ENCODE peak calls at places on chromosomes 16 and 17, in five cellular contexts. E, Y, N, Z and F are unnamed samples.

GRCh38 chr17:36027776-36028175 is 10.0 kb upstream of the CCL23 start:
- DNase-seq in E (no peak), Y (no peak), N (no peak), Z (no peak), F (no peak)

GRCh38 chr16:30115238-30115637 is 1.9 kb upstream of the GDPD3 start:
- DNase-seq in E (no peak), Y (no peak), N (no peak), Z (no peak), F (no peak)

GRCh38 chr16:842061-842476 is 41.5 kb upstream of the GNG13 start:
- DNase-seq in E (no peak), Y (peak), N (no peak), Z (no peak), F (no peak)

GRCh38 chr17:81231121-81231645 is 7.7 kb downstream of the TEPSIN start:
- DNase-seq in E (no peak), Y (no peak), N (no peak), Z (peak), F (no peak)

GRCh38 chr16:57863434-57864160 is 61.3 kb upstream of the KIFC3 start:
- DNase-seq in E (peak), Y (peak), N (peak), Z (no peak), F (peak)

GRCh38 chr17:80727409-80727755 is 182.7 kb downstream of the RPTOR start:
- DNase-seq in E (no peak), Y (no peak), N (no peak), Z (no peak), F (no peak)

GRCh38 chr16:4339909-4340308 is 11.2 kb downstream of the PAM16 start:
- DNase-seq in E (no peak), Y (peak), N (no peak), Z (no peak), F (no peak)

GRCh38 chr17:50426814-50427787 is 1.1 kb downstream of the ACSF2 start:
- DNase-seq in E (peak), Y (peak), N (peak), Z (peak), F (peak)

GRCh38 chr17:47837401-47838039 is 3.6 kb downstream of the SCRN2 start:
- DNase-seq in E (no peak), Y (peak), N (no peak), Z (no peak), F (peak)

GRCh38 chr16:2973081-2973480 is 3.9 kb downstream of the PAQR4 start:
- DNase-seq in E (no peak), Y (no peak), N (no peak), Z (no peak), F (no peak)

GRCh38 chr16:35562919-35563318 is 2103.5 kb downstream of the TP53TG3F start:
- DNase-seq in E (no peak), Y (no peak), N (no peak), Z (no peak), F (no peak)

GRCh38 chr17:18129041-18129502 is 20.5 kb downstream of the MYO15A start:
- DNase-seq in E (no peak), Y (peak), N (no peak), Z (no peak), F (peak)

GRCh38 chr17:1967092-1967662 is 58.0 kb downstream of the RTN4RL1 start:
- DNase-seq in E (no peak), Y (no peak), N (no peak), Z (no peak), F (no peak)

GRCh38 chr16:68079616-68080344 is 5.4 kb upstream of the NFATC3 start:
- DNase-seq in E (no peak), Y (no peak), N (peak), Z (no peak), F (peak)

GRCh38 chr17:73048170-73048569 is 44.3 kb downstream of the SLC39A11 start:
- DNase-seq in E (no peak), Y (no peak), N (no peak), Z (no peak), F (no peak)

GRCh38 chr16:15952265-15952711 is 2.9 kb downstream of the ABCC1 start:
- DNase-seq in E (no peak), Y (no peak), N (peak), Z (no peak), F (no peak)

GRCh38 chr16:56919099-56919800 is 12.7 kb upstream of the HERPUD1 start:
- DNase-seq in E (no peak), Y (no peak), N (no peak), Z (no peak), F (no peak)

GRCh38 chr17:70938311-70938710 is 769.0 kb downstream of the KCNJ2 start:
- DNase-seq in E (no peak), Y (no peak), N (no peak), Z (no peak), F (no peak)

GRCh38 chr17:41792835-41793748 is 6.6 kb upstream of the JUP start:
- DNase-seq in E (peak), Y (peak), N (peak), Z (no peak), F (peak)

GRCh38 chr16:10521681-10522274 is 58.6 kb downstream of the EMP2 start:
- DNase-seq in E (peak), Y (peak), N (peak), Z (no peak), F (peak)

GRCh38 chr17:42852351-42852750 is 1.4 kb downstream of the AOC3 start:
- DNase-seq in E (no peak), Y (no peak), N (no peak), Z (no peak), F (no peak)

GRCh38 chr17:81869221-81870154 is 1.6 kb downstream of the ARHGDIA start:
- DNase-seq in E (peak), Y (no peak), N (peak), Z (peak), F (peak)

GRCh38 chr17:15006421-15006820 is 258.7 kb downstream of the PMP22 start:
- DNase-seq in E (no peak), Y (no peak), N (no peak), Z (no peak), F (no peak)

GRCh38 chr16:20763461-20764232 is at the start of gene ACSM3:
- DNase-seq in E (peak), Y (peak), N (peak), Z (peak), F (peak)

DNA sequence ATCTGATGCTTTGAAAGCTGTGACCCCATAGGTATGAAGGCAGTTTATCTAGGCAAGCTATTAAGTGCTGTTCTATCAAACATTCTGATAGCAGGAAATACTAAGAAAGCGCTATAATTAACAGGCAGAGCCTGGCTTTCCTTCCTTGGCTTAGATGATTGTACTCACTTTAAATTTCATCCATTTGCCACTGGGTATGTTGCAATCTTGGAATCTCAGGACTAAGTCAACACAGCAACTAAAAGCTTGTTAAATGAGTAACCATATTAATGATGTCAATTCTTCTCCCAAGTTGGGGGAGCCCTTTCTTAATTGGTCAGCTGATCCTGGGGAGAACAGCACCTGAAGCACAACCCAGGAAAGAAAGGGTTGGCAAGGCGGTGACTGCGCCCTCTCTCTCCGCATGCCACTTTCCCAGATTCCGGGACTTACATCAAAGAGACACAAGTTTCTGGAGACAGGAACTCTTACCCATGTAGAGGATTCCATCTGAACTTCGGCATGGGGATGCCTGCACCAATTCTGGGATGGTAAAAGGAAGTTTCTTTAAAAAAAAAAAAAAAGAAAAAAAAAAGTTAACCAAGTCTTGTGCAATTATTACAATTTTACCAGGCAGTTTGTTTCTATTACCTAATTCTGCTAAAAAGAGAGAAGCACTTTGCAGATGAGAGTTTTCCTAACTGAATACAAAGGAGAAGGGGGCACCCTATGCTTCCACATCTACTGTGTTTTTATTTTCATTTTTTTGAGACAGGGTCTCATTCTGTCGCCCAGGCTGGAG is 54.5 kb upstream of the ICAM2 start:
- DNase-seq in E (peak), Y (peak), N (no peak), Z (no peak), F (no peak)
- H3K4me3 ChIP-seq in E (no peak), Y (no peak), N (no peak), Z (no peak), F (no peak)

GRCh38 chr16:50881953-50882352 is 140.1 kb downstream of the CYLD start:
- DNase-seq in E (no peak), Y (no peak), N (no peak), Z (no peak), F (no peak)

GRCh38 chr16:50880926-50881325 is 139.0 kb downstream of the CYLD start:
- DNase-seq in E (no peak), Y (no peak), N (no peak), Z (no peak), F (no peak)

GRCh38 chr16:50887500-50887899 is 145.6 kb downstream of the CYLD start:
- DNase-seq in E (no peak), Y (no peak), N (no peak), Z (no peak), F (no peak)

GRCh38 chr16:50881331-50881830 is 139.5 kb downstream of the CYLD start:
- DNase-seq in E (no peak), Y (no peak), N (no peak), Z (no peak), F (no peak)

GRCh38 chr16:50884066-50884860 is 142.4 kb downstream of the CYLD start:
- DNase-seq in E (no peak), Y (no peak), N (no peak), Z (no peak), F (peak)
- TF ChIP-seq CTCF in E (no peak), Y (peak), N (no peak), Z (peak), F (no peak)

GRCh38 chr17:39618956-39619785 is 7.6 kb upstream of the PPP1R1B start:
- DNase-seq in E (no peak), Y (no peak), N (no peak), Z (no peak), F (no peak)
- H3K4me3 ChIP-seq in E (peak), Y (no peak), N (no peak), Z (no peak), F (no peak)

DNA sequence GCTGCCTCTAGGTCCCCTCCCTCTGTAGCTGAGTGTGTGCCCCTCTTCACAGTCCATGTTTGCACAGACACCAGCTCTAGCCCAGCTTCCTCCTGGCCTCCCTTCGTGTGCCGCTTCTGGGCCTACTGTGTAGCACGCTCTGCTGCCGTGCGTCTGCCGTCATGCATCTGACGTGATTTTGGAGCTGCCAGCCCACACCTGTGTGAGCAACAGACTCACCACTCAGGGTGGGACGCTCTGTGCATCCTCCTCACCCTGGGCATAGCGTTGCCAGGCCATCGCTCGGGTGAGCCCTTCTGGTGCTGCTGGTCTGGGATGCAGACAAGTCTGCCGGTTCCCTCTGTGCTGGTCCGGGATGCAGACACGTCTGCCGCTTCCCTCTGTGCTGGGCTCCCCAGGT is 39.4 kb upstream of the ZNF750 start:
- DNase-seq in E (no peak), Y (no peak), N (no peak), Z (no peak), F (no peak)
- TF ChIP-seq CTCF in E (no peak), Y (no peak), N (no peak), Z (no peak), F (no peak)

DNA sequence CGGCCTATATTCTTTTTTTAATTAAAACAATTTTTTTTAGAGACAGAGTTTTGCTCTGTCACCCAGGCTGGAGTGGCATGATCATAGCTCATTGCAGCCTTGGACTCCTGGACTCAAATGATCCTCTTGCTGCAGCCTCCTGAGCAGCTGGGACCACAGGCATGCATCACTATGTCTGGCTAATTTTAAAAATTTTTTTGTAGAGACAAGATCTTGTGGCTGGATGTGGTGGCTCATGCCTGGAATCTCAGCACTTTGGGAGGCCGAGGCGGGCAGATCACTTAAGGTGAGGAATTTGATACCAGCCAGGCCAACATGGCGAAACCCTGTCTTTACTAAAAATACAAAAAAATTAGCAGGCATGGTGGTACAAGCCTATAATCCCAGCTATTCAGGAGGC is 54.8 kb upstream of the MSI2 start:
- DNase-seq in E (no peak), Y (no peak), N (no peak), Z (no peak), F (no peak)
- H3K4me3 ChIP-seq in E (no peak), Y (no peak), N (no peak), Z (no peak), F (no peak)

DNA sequence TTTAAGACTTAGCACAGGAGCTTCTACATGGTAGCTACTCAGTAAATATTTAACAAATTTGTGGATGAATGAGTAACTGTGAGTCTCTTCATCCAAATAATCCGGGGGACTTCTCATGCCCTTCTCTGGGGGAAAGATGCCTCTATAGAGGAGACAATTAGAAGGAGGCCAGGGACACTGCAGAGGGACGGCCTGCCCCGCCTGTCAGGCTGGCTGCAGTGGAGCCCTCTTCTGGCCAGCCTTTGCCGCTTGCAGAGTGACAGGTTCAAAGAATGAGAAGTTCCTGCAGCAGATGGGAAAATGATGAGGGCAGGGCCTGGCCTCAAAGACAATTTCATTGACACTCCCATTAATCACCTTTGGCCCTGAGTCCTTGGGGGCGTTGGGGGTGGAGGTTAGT is 339.1 kb downstream of the MAF start:
- DNase-seq in E (no peak), Y (no peak), N (peak), Z (no peak), F (peak)
- TF ChIP-seq CTCF in E (no peak), Y (no peak), N (peak), Z (peak), F (peak)

GRCh38 chr17:4785311-4786110 is 653 bp downstream of the VMO1 start:
- DNase-seq in E (no peak), Y (no peak), N (no peak), Z (no peak), F (no peak)
- H3K4me3 ChIP-seq in E (no peak), Y (no peak), N (no peak), Z (no peak), F (no peak)